ENCODE peak calls at places on chromosome 17, in seven cellular contexts. G, L, I, Q, X, C and R are unnamed samples.

GRCh38 chr17:60345233-60345632 is 46.7 kb downstream of the USP32 start:
- DNase-seq in I (no peak), C (no peak), X (no peak), L (no peak), G (no peak), Q (no peak), R (peak)

GRCh38 chr17:7740481-7741001 is 23.0 kb downstream of the DNAH2 start:
- DNase-seq in L (no peak), X (no peak), I (no peak), C (no peak), Q (no peak), G (no peak), R (no peak)

GRCh38 chr17:57480438-57481196 is 224.3 kb downstream of the MSI2 start:
- DNase-seq in X (no peak), Q (no peak), I (no peak), L (no peak), G (no peak), C (no peak), R (no peak)

GRCh38 chr17:12512712-12513355 is 152.9 kb upstream of the MYOCD start:
- DNase-seq in L (no peak), C (no peak), I (no peak), X (no peak), Q (no peak), G (no peak), R (no peak)

GRCh38 chr17:12415031-12415430 is 250.7 kb upstream of the MYOCD start:
- DNase-seq in L (no peak), I (no peak), G (peak), X (no peak), C (no peak), Q (no peak), R (no peak)

GRCh38 chr17:3695723-3696411 is at the start of gene P2RX5:
- DNase-seq in C (no peak), G (no peak), X (peak), L (no peak), I (no peak), Q (no peak), R (no peak)

GRCh38 chr17:76843703-76844484 is 24.3 kb upstream of the MGAT5B start:
- DNase-seq in C (no peak), I (no peak), L (no peak), Q (no peak), G (peak), X (no peak), R (no peak)

GRCh38 chr17:17509601-17510425 is 13.6 kb upstream of the RASD1 start:
- DNase-seq in G (no peak), X (no peak), L (no peak), C (no peak), I (no peak), Q (no peak), R (no peak)

GRCh38 chr17:77145635-77146632 is 5.2 kb downstream of the SEC14L1 start:
- DNase-seq in G (no peak), X (no peak), I (no peak), Q (peak), L (peak), C (no peak), R (no peak)

GRCh38 chr17:35930211-35931065 is at the start of gene RDM1:
- DNase-seq in X (peak), C (peak), L (peak), I (peak), G (peak), Q (peak), R (peak)

GRCh38 chr17:10156579-10157488 is 41.6 kb downstream of the GAS7 start:
- DNase-seq in I (no peak), X (peak), G (no peak), C (peak), L (no peak), Q (peak), R (no peak)

GRCh38 chr17:5537251-5537650 is 47.1 kb downstream of the NLRP1 start:
- DNase-seq in G (no peak), L (no peak), C (no peak), I (no peak), Q (no peak), X (no peak), R (no peak)

GRCh38 chr17:78474631-78475146 is 96.2 kb downstream of the PGS1 start:
- DNase-seq in C (no peak), G (no peak), Q (no peak), X (no peak), L (no peak), I (peak), R (no peak)

GRCh38 chr17:67867591-67867990 is 42.3 kb downstream of the BPTF start:
- DNase-seq in G (no peak), Q (no peak), X (no peak), L (no peak), C (no peak), I (no peak), R (no peak)

GRCh38 chr17:50603340-50603739 is 31.3 kb upstream of the ABCC3 start:
- DNase-seq in L (no peak), G (peak), C (peak), Q (no peak), X (no peak), I (no peak), R (peak)

GRCh38 chr17:62718420-62718819 is 89.7 kb downstream of the MARCHF10 start:
- DNase-seq in Q (no peak), X (no peak), I (no peak), C (no peak), G (no peak), L (no peak), R (no peak)

GRCh38 chr17:29349409-29349808 is 40.8 kb upstream of the TAOK1 start:
- DNase-seq in Q (no peak), X (no peak), G (no peak), I (no peak), C (no peak), L (no peak), R (no peak)

GRCh38 chr17:65115721-65116312 is 21.4 kb upstream of the RGS9 start:
- DNase-seq in L (no peak), C (peak), G (no peak), Q (no peak), I (no peak), X (no peak), R (no peak)

GRCh38 chr17:44272954-44273353 is 5.0 kb upstream of the SLC4A1 start:
- DNase-seq in X (no peak), Q (no peak), L (no peak), C (no peak), I (no peak), G (no peak), R (no peak)

GRCh38 chr17:10744509-10745000 is 14.7 kb upstream of the TMEM220 start:
- DNase-seq in C (no peak), I (no peak), L (no peak), G (no peak), X (no peak), Q (no peak), R (no peak)

GRCh38 chr17:62937636-62938035 is 28.4 kb upstream of the TANC2 start:
- DNase-seq in C (no peak), X (no peak), L (no peak), G (no peak), Q (no peak), I (no peak), R (no peak)

GRCh38 chr17:61353615-61354014 is 46.0 kb upstream of the TBX2 start:
- DNase-seq in G (no peak), I (no peak), X (no peak), L (no peak), Q (no peak), C (no peak), R (no peak)

GRCh38 chr17:2393184-2393953 is 7.5 kb downstream of the MNT start:
- DNase-seq in G (peak), C (peak), L (peak), Q (peak), I (peak), X (peak), R (peak)